ENCODE peak calls at places on chromosomes 11 and 22, in ten cellular contexts. One of them, this sample, is unnamed.

GRCh38 chr11:70467196-70468085 is 69.1 kb downstream of the CTTN start:
- DNase-seq in myocyte: peak; percentile 89
- DNase-seq in NCI-H1105 treated with DMSO at 0.1 percent for 48 hours: peak; percentile 48
- DNase-seq in stimulated activated CD4-positive, alpha-beta T cell treated with anti-CD3 and anti-CD28 coated beads, Interleukin-1b, Interleukin-23, amount 100 ng/mL, for 48 hours: peak; percentile 46
- DNase-seq in adrenal gland: peak; percentile 73
- DNase-seq in NCI-H748 treated with DMSO at 0.1 percent for 48 hours: peak; percentile 13
- DNase-seq in DMS153: peak; percentile 21
- DNase-seq in left colon: no peak
- DNase-seq in HEK293T: peak; percentile 62
- DNase-seq in stimulated activated CD8-positive, alpha-beta memory T cell treated with anti-CD3 and anti-CD28 coated beads, Interleukin-12 subunit alpha, Interleukin-12 subunit beta, amount 100 ng/mL, for 4 hours: no peak
- DNase-seq in this sample: no peak

GRCh38 chr11:31870609-31871309 is 59.6 kb upstream of the PAX6 start:
- DNase-seq in myocyte: peak; percentile 81
- DNase-seq in NCI-H1105 treated with DMSO at 0.1 percent for 48 hours: peak; percentile 66
- DNase-seq in stimulated activated CD4-positive, alpha-beta T cell treated with anti-CD3 and anti-CD28 coated beads, Interleukin-1b, Interleukin-23, amount 100 ng/mL, for 48 hours: peak; percentile 7
- DNase-seq in adrenal gland: peak; percentile 44
- DNase-seq in NCI-H748 treated with DMSO at 0.1 percent for 48 hours: peak; percentile 49
- DNase-seq in DMS153: peak; percentile 20
- DNase-seq in left colon: no peak
- DNase-seq in HEK293T: peak; percentile 75
- DNase-seq in stimulated activated CD8-positive, alpha-beta memory T cell treated with anti-CD3 and anti-CD28 coated beads, Interleukin-12 subunit alpha, Interleukin-12 subunit beta, amount 100 ng/mL, for 4 hours: no peak
- DNase-seq in this sample: peak; percentile 27

GRCh38 chr22:19904881-19905618 is 36.5 kb upstream of the COMT start:
- DNase-seq in myocyte: no peak
- DNase-seq in NCI-H1105 treated with DMSO at 0.1 percent for 48 hours: no peak
- DNase-seq in stimulated activated CD4-positive, alpha-beta T cell treated with anti-CD3 and anti-CD28 coated beads, Interleukin-1b, Interleukin-23, amount 100 ng/mL, for 48 hours: no peak
- DNase-seq in adrenal gland: no peak
- DNase-seq in NCI-H748 treated with DMSO at 0.1 percent for 48 hours: no peak
- DNase-seq in DMS153: no peak
- DNase-seq in left colon: no peak
- DNase-seq in HEK293T: no peak
- DNase-seq in stimulated activated CD8-positive, alpha-beta memory T cell treated with anti-CD3 and anti-CD28 coated beads, Interleukin-12 subunit alpha, Interleukin-12 subunit beta, amount 100 ng/mL, for 4 hours: no peak
- DNase-seq in this sample: no peak

GRCh38 chr11:116357769-116358544 is 414.8 kb downstream of the BUD13 start:
- DNase-seq in myocyte: no peak
- DNase-seq in NCI-H1105 treated with DMSO at 0.1 percent for 48 hours: no peak
- DNase-seq in stimulated activated CD4-positive, alpha-beta T cell treated with anti-CD3 and anti-CD28 coated beads, Interleukin-1b, Interleukin-23, amount 100 ng/mL, for 48 hours: no peak
- DNase-seq in adrenal gland: no peak
- DNase-seq in NCI-H748 treated with DMSO at 0.1 percent for 48 hours: no peak
- DNase-seq in DMS153: no peak
- DNase-seq in left colon: no peak
- DNase-seq in HEK293T: no peak
- DNase-seq in stimulated activated CD8-positive, alpha-beta memory T cell treated with anti-CD3 and anti-CD28 coated beads, Interleukin-12 subunit alpha, Interleukin-12 subunit beta, amount 100 ng/mL, for 4 hours: no peak
- DNase-seq in this sample: peak; percentile 72

GRCh38 chr11:77278595-77279506 is 22.6 kb downstream of the GDPD4 start:
- DNase-seq in myocyte: peak; percentile 34
- DNase-seq in NCI-H1105 treated with DMSO at 0.1 percent for 48 hours: no peak
- DNase-seq in stimulated activated CD4-positive, alpha-beta T cell treated with anti-CD3 and anti-CD28 coated beads, Interleukin-1b, Interleukin-23, amount 100 ng/mL, for 48 hours: no peak
- DNase-seq in adrenal gland: no peak
- DNase-seq in NCI-H748 treated with DMSO at 0.1 percent for 48 hours: no peak
- DNase-seq in DMS153: no peak
- DNase-seq in left colon: no peak
- DNase-seq in HEK293T: no peak
- DNase-seq in stimulated activated CD8-positive, alpha-beta memory T cell treated with anti-CD3 and anti-CD28 coated beads, Interleukin-12 subunit alpha, Interleukin-12 subunit beta, amount 100 ng/mL, for 4 hours: no peak
- DNase-seq in this sample: no peak

GRCh38 chr11:86365566-86365965 is 9.1 kb upstream of the CCDC81 start:
- DNase-seq in myocyte: no peak
- DNase-seq in NCI-H1105 treated with DMSO at 0.1 percent for 48 hours: no peak
- DNase-seq in stimulated activated CD4-positive, alpha-beta T cell treated with anti-CD3 and anti-CD28 coated beads, Interleukin-1b, Interleukin-23, amount 100 ng/mL, for 48 hours: no peak
- DNase-seq in adrenal gland: no peak
- DNase-seq in NCI-H748 treated with DMSO at 0.1 percent for 48 hours: no peak
- DNase-seq in DMS153: no peak
- DNase-seq in left colon: no peak
- DNase-seq in HEK293T: no peak
- DNase-seq in stimulated activated CD8-positive, alpha-beta memory T cell treated with anti-CD3 and anti-CD28 coated beads, Interleukin-12 subunit alpha, Interleukin-12 subunit beta, amount 100 ng/mL, for 4 hours: no peak
- DNase-seq in this sample: no peak

GRCh38 chr11:45037425-45038005 is 86.8 kb upstream of the TP53I11 start:
- DNase-seq in myocyte: no peak
- DNase-seq in NCI-H1105 treated with DMSO at 0.1 percent for 48 hours: no peak
- DNase-seq in stimulated activated CD4-positive, alpha-beta T cell treated with anti-CD3 and anti-CD28 coated beads, Interleukin-1b, Interleukin-23, amount 100 ng/mL, for 48 hours: no peak
- DNase-seq in adrenal gland: no peak
- DNase-seq in NCI-H748 treated with DMSO at 0.1 percent for 48 hours: no peak
- DNase-seq in DMS153: no peak
- DNase-seq in left colon: no peak
- DNase-seq in HEK293T: no peak
- DNase-seq in stimulated activated CD8-positive, alpha-beta memory T cell treated with anti-CD3 and anti-CD28 coated beads, Interleukin-12 subunit alpha, Interleukin-12 subunit beta, amount 100 ng/mL, for 4 hours: no peak
- DNase-seq in this sample: no peak

GRCh38 chr11:96013459-96014213 is 89.7 kb upstream of the MTMR2 start:
- DNase-seq in myocyte: no peak
- DNase-seq in NCI-H1105 treated with DMSO at 0.1 percent for 48 hours: no peak
- DNase-seq in stimulated activated CD4-positive, alpha-beta T cell treated with anti-CD3 and anti-CD28 coated beads, Interleukin-1b, Interleukin-23, amount 100 ng/mL, for 48 hours: peak; percentile 6
- DNase-seq in adrenal gland: no peak
- DNase-seq in NCI-H748 treated with DMSO at 0.1 percent for 48 hours: no peak
- DNase-seq in DMS153: no peak
- DNase-seq in left colon: no peak
- DNase-seq in HEK293T: no peak
- DNase-seq in stimulated activated CD8-positive, alpha-beta memory T cell treated with anti-CD3 and anti-CD28 coated beads, Interleukin-12 subunit alpha, Interleukin-12 subunit beta, amount 100 ng/mL, for 4 hours: no peak
- DNase-seq in this sample: no peak

GRCh38 chr11:38593649-38594048 is 1995.6 kb upstream of the RAG2 start:
- DNase-seq in myocyte: peak; percentile 3
- DNase-seq in NCI-H1105 treated with DMSO at 0.1 percent for 48 hours: no peak
- DNase-seq in stimulated activated CD4-positive, alpha-beta T cell treated with anti-CD3 and anti-CD28 coated beads, Interleukin-1b, Interleukin-23, amount 100 ng/mL, for 48 hours: no peak
- DNase-seq in adrenal gland: no peak
- DNase-seq in NCI-H748 treated with DMSO at 0.1 percent for 48 hours: no peak
- DNase-seq in DMS153: no peak
- DNase-seq in left colon: no peak
- DNase-seq in HEK293T: no peak
- DNase-seq in stimulated activated CD8-positive, alpha-beta memory T cell treated with anti-CD3 and anti-CD28 coated beads, Interleukin-12 subunit alpha, Interleukin-12 subunit beta, amount 100 ng/mL, for 4 hours: no peak
- DNase-seq in this sample: no peak

GRCh38 chr22:23677701-23677995 is 13.2 kb upstream of the RGL4 start:
- DNase-seq in myocyte: peak; percentile 74
- DNase-seq in NCI-H1105 treated with DMSO at 0.1 percent for 48 hours: no peak
- DNase-seq in stimulated activated CD4-positive, alpha-beta T cell treated with anti-CD3 and anti-CD28 coated beads, Interleukin-1b, Interleukin-23, amount 100 ng/mL, for 48 hours: no peak
- DNase-seq in adrenal gland: no peak
- DNase-seq in NCI-H748 treated with DMSO at 0.1 percent for 48 hours: no peak
- DNase-seq in DMS153: no peak
- DNase-seq in left colon: no peak
- DNase-seq in HEK293T: no peak
- DNase-seq in stimulated activated CD8-positive, alpha-beta memory T cell treated with anti-CD3 and anti-CD28 coated beads, Interleukin-12 subunit alpha, Interleukin-12 subunit beta, amount 100 ng/mL, for 4 hours: no peak
- DNase-seq in this sample: no peak

GRCh38 chr22:43955040-43955882 is at the start of gene SAMM50:
- DNase-seq in myocyte: peak; percentile 94
- DNase-seq in NCI-H1105 treated with DMSO at 0.1 percent for 48 hours: peak; percentile 89
- DNase-seq in stimulated activated CD4-positive, alpha-beta T cell treated with anti-CD3 and anti-CD28 coated beads, Interleukin-1b, Interleukin-23, amount 100 ng/mL, for 48 hours: peak; percentile 91
- DNase-seq in adrenal gland: peak; percentile 93
- DNase-seq in NCI-H748 treated with DMSO at 0.1 percent for 48 hours: peak; percentile 82
- DNase-seq in DMS153: peak; percentile 86
- DNase-seq in left colon: peak; percentile 95
- DNase-seq in HEK293T: peak; percentile 93
- DNase-seq in stimulated activated CD8-positive, alpha-beta memory T cell treated with anti-CD3 and anti-CD28 coated beads, Interleukin-12 subunit alpha, Interleukin-12 subunit beta, amount 100 ng/mL, for 4 hours: peak; percentile 84
- DNase-seq in this sample: peak; percentile 95

This sample was measured in dermis microvascular lymphatic vessel endothelial cell.